ENCODE peak calls at places on chromosomes 12 and 14, in ten cellular contexts. One of them, this sample, is unnamed. For H3K4me1, the result is how much of the 10 kb centered on the place peaks cover.

GRCh38 chr12:12024958-12025682 is 45.6 kb upstream of the BCL2L14 start:
- DNase-seq in mesendoderm: no peak
- DNase-seq in CD4-positive, CD25-positive, alpha-beta regulatory T cell: no peak
- DNase-seq in right lobe of liver: no peak
- DNase-seq in naive thymus-derived CD4-positive, alpha-beta T cell: peak
- DNase-seq in esophagus muscularis mucosa: peak
- DNase-seq in tibial nerve: no peak
- DNase-seq in uterus: no peak
- DNase-seq in PC-3: no peak
- DNase-seq in left lung: no peak
- DNase-seq in this sample: peak

GRCh38 chr12:107134558-107134957 is 41.2 kb upstream of the CRY1 start:
- DNase-seq in naive thymus-derived CD4-positive, alpha-beta T cell: peak
- DNase-seq in CD4-positive, CD25-positive, alpha-beta regulatory T cell: peak
- DNase-seq in uterus: no peak
- DNase-seq in left lung: no peak
- DNase-seq in right lobe of liver: no peak
- DNase-seq in PC-3: peak
- DNase-seq in tibial nerve: no peak
- DNase-seq in mesendoderm: peak
- DNase-seq in esophagus muscularis mucosa: no peak
- DNase-seq in this sample: no peak

GRCh38 chr14:81625343-81625742 is 91.7 kb upstream of the SEL1L start:
- DNase-seq in esophagus muscularis mucosa: no peak
- DNase-seq in naive thymus-derived CD4-positive, alpha-beta T cell: peak
- DNase-seq in right lobe of liver: no peak
- DNase-seq in left lung: no peak
- DNase-seq in tibial nerve: no peak
- DNase-seq in CD4-positive, CD25-positive, alpha-beta regulatory T cell: no peak
- DNase-seq in PC-3: peak
- DNase-seq in mesendoderm: peak
- DNase-seq in uterus: no peak
- DNase-seq in this sample: no peak

GRCh38 chr12:122471324-122472226 is 29.2 kb downstream of the ZCCHC8 start:
- DNase-seq in PC-3: peak
- DNase-seq in tibial nerve: no peak
- DNase-seq in naive thymus-derived CD4-positive, alpha-beta T cell: peak
- DNase-seq in mesendoderm: peak
- DNase-seq in CD4-positive, CD25-positive, alpha-beta regulatory T cell: no peak
- DNase-seq in uterus: no peak
- DNase-seq in right lobe of liver: no peak
- DNase-seq in left lung: no peak
- DNase-seq in esophagus muscularis mucosa: no peak
- DNase-seq in this sample: no peak

GRCh38 chr14:76080009-76080408 is 71.7 kb upstream of the GPATCH2L start:
- DNase-seq in right lobe of liver: no peak
- DNase-seq in tibial nerve: no peak
- DNase-seq in left lung: no peak
- DNase-seq in PC-3: no peak
- DNase-seq in mesendoderm: no peak
- DNase-seq in CD4-positive, CD25-positive, alpha-beta regulatory T cell: no peak
- DNase-seq in esophagus muscularis mucosa: no peak
- DNase-seq in naive thymus-derived CD4-positive, alpha-beta T cell: no peak
- DNase-seq in uterus: no peak
- DNase-seq in this sample: no peak

GRCh38 chr14:41597647-41598046 is 9.0 kb upstream of the LRFN5 start:
- DNase-seq in naive thymus-derived CD4-positive, alpha-beta T cell: no peak
- DNase-seq in tibial nerve: no peak
- DNase-seq in right lobe of liver: no peak
- DNase-seq in CD4-positive, CD25-positive, alpha-beta regulatory T cell: no peak
- DNase-seq in mesendoderm: no peak
- DNase-seq in esophagus muscularis mucosa: no peak
- DNase-seq in uterus: no peak
- DNase-seq in PC-3: no peak
- DNase-seq in left lung: no peak
- DNase-seq in this sample: no peak

GRCh38 chr14:68789002-68789797 is 3.7 kb downstream of the ZFP36L1 start:
- DNase-seq in CD4-positive, CD25-positive, alpha-beta regulatory T cell: peak
- DNase-seq in naive thymus-derived CD4-positive, alpha-beta T cell: peak
- DNase-seq in uterus: peak
- DNase-seq in esophagus muscularis mucosa: no peak
- DNase-seq in tibial nerve: peak
- DNase-seq in PC-3: peak
- DNase-seq in right lobe of liver: peak
- DNase-seq in mesendoderm: peak
- DNase-seq in left lung: peak
- DNase-seq in this sample: peak

GRCh38 chr14:61813101-61813596 is 50.9 kb downstream of the SNAPC1 start:
- DNase-seq in mesendoderm: peak
- DNase-seq in right lobe of liver: no peak
- DNase-seq in uterus: no peak
- DNase-seq in naive thymus-derived CD4-positive, alpha-beta T cell: no peak
- DNase-seq in tibial nerve: no peak
- DNase-seq in esophagus muscularis mucosa: no peak
- DNase-seq in PC-3: no peak
- DNase-seq in left lung: no peak
- DNase-seq in CD4-positive, CD25-positive, alpha-beta regulatory T cell: no peak
- DNase-seq in this sample: no peak

GRCh38 chr12:77746108-77746507 is 84.6 kb upstream of the NAV3 start:
- DNase-seq in CD4-positive, CD25-positive, alpha-beta regulatory T cell: no peak
- DNase-seq in left lung: no peak
- DNase-seq in naive thymus-derived CD4-positive, alpha-beta T cell: no peak
- DNase-seq in uterus: no peak
- DNase-seq in mesendoderm: no peak
- DNase-seq in right lobe of liver: no peak
- DNase-seq in PC-3: no peak
- DNase-seq in tibial nerve: no peak
- DNase-seq in esophagus muscularis mucosa: no peak
- DNase-seq in this sample: no peak

GRCh38 chr12:76083761-76084276 is 666 bp downstream of the NAP1L1 start:
- DNase-seq in mesendoderm: peak
- DNase-seq in CD4-positive, CD25-positive, alpha-beta regulatory T cell: peak
- DNase-seq in naive thymus-derived CD4-positive, alpha-beta T cell: peak
- DNase-seq in PC-3: peak
- DNase-seq in left lung: peak
- DNase-seq in uterus: peak
- DNase-seq in esophagus muscularis mucosa: peak
- DNase-seq in tibial nerve: peak
- DNase-seq in right lobe of liver: peak
- DNase-seq in this sample: no peak

GRCh38 chr12:25052191-25053020 is 103.5 kb upstream of the BCAT1 start:
- DNase-seq in mesendoderm: peak
- DNase-seq in CD4-positive, CD25-positive, alpha-beta regulatory T cell: peak
- DNase-seq in left lung: peak
- DNase-seq in esophagus muscularis mucosa: no peak
- DNase-seq in tibial nerve: no peak
- DNase-seq in naive thymus-derived CD4-positive, alpha-beta T cell: peak
- DNase-seq in PC-3: no peak
- DNase-seq in uterus: no peak
- DNase-seq in right lobe of liver: no peak
- DNase-seq in this sample: no peak

DNA sequence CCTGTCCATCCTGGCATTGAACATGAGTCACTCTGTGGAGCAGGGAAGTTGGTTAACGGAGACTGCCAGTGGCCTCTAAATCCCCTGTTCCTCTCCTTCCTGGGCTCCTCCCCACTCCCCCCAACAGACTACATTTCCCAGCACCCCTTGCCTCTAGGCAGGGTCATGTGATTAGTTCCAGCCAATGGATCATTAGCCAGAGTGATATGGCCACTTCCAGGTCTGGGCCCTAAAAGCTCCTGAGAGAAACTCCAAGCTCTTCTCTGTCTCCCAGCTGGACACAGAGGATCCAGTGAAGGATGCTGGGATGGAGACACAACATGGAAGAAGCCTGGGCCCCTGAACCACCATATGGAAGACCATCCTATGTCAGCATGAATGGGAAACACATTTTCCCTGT is 54.4 kb upstream of the RFLNA start:
- DNase-seq in left lung: no peak
- DNase-seq in naive thymus-derived CD4-positive, alpha-beta T cell: no peak
- DNase-seq in PC-3: no peak
- DNase-seq in uterus: no peak
- DNase-seq in right lobe of liver: no peak
- DNase-seq in esophagus muscularis mucosa: no peak
- DNase-seq in CD4-positive, CD25-positive, alpha-beta regulatory T cell: no peak
- DNase-seq in tibial nerve: no peak
- DNase-seq in mesendoderm: peak
- DNase-seq in this sample: no peak
- H3K4me1 ChIP-seq in left lung: under half
- H3K4me1 ChIP-seq in naive thymus-derived CD4-positive, alpha-beta T cell: under half
- H3K4me1 ChIP-seq in PC-3: under half
- H3K4me1 ChIP-seq in uterus: under half
- H3K4me1 ChIP-seq in right lobe of liver: under half
- H3K4me1 ChIP-seq in esophagus muscularis mucosa: under half
- H3K4me1 ChIP-seq in CD4-positive, CD25-positive, alpha-beta regulatory T cell: under half
- H3K4me1 ChIP-seq in tibial nerve: under half
- H3K4me1 ChIP-seq in mesendoderm: under half
- H3K4me1 ChIP-seq in this sample: under half

GRCh38 chr12:106125351-106126085 is 13.2 kb downstream of the NUAK1 start:
- DNase-seq in PC-3: no peak
- DNase-seq in right lobe of liver: no peak
- DNase-seq in left lung: no peak
- DNase-seq in mesendoderm: no peak
- DNase-seq in uterus: no peak
- DNase-seq in tibial nerve: no peak
- DNase-seq in CD4-positive, CD25-positive, alpha-beta regulatory T cell: no peak
- DNase-seq in esophagus muscularis mucosa: no peak
- DNase-seq in naive thymus-derived CD4-positive, alpha-beta T cell: no peak
- DNase-seq in this sample: no peak

GRCh38 chr12:106123551-106123991 is 15.2 kb downstream of the NUAK1 start:
- DNase-seq in esophagus muscularis mucosa: no peak
- DNase-seq in left lung: no peak
- DNase-seq in mesendoderm: peak
- DNase-seq in PC-3: peak
- DNase-seq in right lobe of liver: no peak
- DNase-seq in naive thymus-derived CD4-positive, alpha-beta T cell: no peak
- DNase-seq in uterus: peak
- DNase-seq in tibial nerve: peak
- DNase-seq in CD4-positive, CD25-positive, alpha-beta regulatory T cell: no peak
- DNase-seq in this sample: no peak

GRCh38 chr12:106120578-106121105 is 18.1 kb downstream of the NUAK1 start:
- DNase-seq in CD4-positive, CD25-positive, alpha-beta regulatory T cell: no peak
- DNase-seq in right lobe of liver: peak
- DNase-seq in uterus: peak
- DNase-seq in naive thymus-derived CD4-positive, alpha-beta T cell: no peak
- DNase-seq in left lung: no peak
- DNase-seq in mesendoderm: no peak
- DNase-seq in tibial nerve: peak
- DNase-seq in esophagus muscularis mucosa: no peak
- DNase-seq in PC-3: no peak
- DNase-seq in this sample: no peak

GRCh38 chr12:106122004-106122403 is 16.8 kb downstream of the NUAK1 start:
- DNase-seq in uterus: no peak
- DNase-seq in esophagus muscularis mucosa: no peak
- DNase-seq in right lobe of liver: no peak
- DNase-seq in CD4-positive, CD25-positive, alpha-beta regulatory T cell: no peak
- DNase-seq in left lung: no peak
- DNase-seq in PC-3: no peak
- DNase-seq in naive thymus-derived CD4-positive, alpha-beta T cell: no peak
- DNase-seq in tibial nerve: no peak
- DNase-seq in mesendoderm: no peak
- DNase-seq in this sample: no peak

GRCh38 chr12:106123110-106123509 is 15.6 kb downstream of the NUAK1 start:
- DNase-seq in CD4-positive, CD25-positive, alpha-beta regulatory T cell: no peak
- DNase-seq in right lobe of liver: no peak
- DNase-seq in mesendoderm: no peak
- DNase-seq in left lung: no peak
- DNase-seq in naive thymus-derived CD4-positive, alpha-beta T cell: no peak
- DNase-seq in PC-3: no peak
- DNase-seq in esophagus muscularis mucosa: no peak
- DNase-seq in uterus: no peak
- DNase-seq in tibial nerve: no peak
- DNase-seq in this sample: no peak
- H3K4me1 ChIP-seq in CD4-positive, CD25-positive, alpha-beta regulatory T cell: under half
- H3K4me1 ChIP-seq in right lobe of liver: under half
- H3K4me1 ChIP-seq in mesendoderm: under half
- H3K4me1 ChIP-seq in left lung: under half
- H3K4me1 ChIP-seq in naive thymus-derived CD4-positive, alpha-beta T cell: under half
- H3K4me1 ChIP-seq in PC-3: under half
- H3K4me1 ChIP-seq in esophagus muscularis mucosa: under half
- H3K4me1 ChIP-seq in uterus: under half
- H3K4me1 ChIP-seq in tibial nerve: half or more
- H3K4me1 ChIP-seq in this sample: under half

DNA sequence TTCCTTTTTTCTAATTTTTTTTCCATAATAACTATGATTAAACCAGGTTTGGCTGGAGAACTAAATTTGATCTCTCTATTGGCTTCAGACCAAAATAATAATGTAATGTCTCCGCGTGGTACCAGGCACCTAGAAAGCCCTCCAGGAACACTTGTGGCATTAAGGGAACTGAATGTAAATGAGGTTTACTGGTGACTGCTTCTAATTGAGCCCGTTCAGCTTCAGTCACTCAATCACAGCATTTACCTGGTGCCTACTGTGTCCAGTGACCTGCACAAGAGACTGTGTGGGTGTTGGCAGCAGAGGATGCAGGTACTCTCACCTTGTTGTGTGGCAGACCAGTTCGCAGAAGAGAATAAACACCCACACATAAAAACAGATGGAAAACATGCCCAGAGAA is 302.5 kb downstream of the DPF3 start:
- DNase-seq in uterus: no peak
- DNase-seq in mesendoderm: no peak
- DNase-seq in PC-3: no peak
- DNase-seq in CD4-positive, CD25-positive, alpha-beta regulatory T cell: no peak
- DNase-seq in left lung: no peak
- DNase-seq in tibial nerve: no peak
- DNase-seq in esophagus muscularis mucosa: no peak
- DNase-seq in right lobe of liver: no peak
- DNase-seq in naive thymus-derived CD4-positive, alpha-beta T cell: no peak
- DNase-seq in this sample: no peak
- H3K4me1 ChIP-seq in uterus: under half
- H3K4me1 ChIP-seq in mesendoderm: under half
- H3K4me1 ChIP-seq in PC-3: under half
- H3K4me1 ChIP-seq in CD4-positive, CD25-positive, alpha-beta regulatory T cell: under half
- H3K4me1 ChIP-seq in left lung: under half
- H3K4me1 ChIP-seq in tibial nerve: under half
- H3K4me1 ChIP-seq in esophagus muscularis mucosa: under half
- H3K4me1 ChIP-seq in right lobe of liver: under half
- H3K4me1 ChIP-seq in naive thymus-derived CD4-positive, alpha-beta T cell: under half
- H3K4me1 ChIP-seq in this sample: under half

DNA sequence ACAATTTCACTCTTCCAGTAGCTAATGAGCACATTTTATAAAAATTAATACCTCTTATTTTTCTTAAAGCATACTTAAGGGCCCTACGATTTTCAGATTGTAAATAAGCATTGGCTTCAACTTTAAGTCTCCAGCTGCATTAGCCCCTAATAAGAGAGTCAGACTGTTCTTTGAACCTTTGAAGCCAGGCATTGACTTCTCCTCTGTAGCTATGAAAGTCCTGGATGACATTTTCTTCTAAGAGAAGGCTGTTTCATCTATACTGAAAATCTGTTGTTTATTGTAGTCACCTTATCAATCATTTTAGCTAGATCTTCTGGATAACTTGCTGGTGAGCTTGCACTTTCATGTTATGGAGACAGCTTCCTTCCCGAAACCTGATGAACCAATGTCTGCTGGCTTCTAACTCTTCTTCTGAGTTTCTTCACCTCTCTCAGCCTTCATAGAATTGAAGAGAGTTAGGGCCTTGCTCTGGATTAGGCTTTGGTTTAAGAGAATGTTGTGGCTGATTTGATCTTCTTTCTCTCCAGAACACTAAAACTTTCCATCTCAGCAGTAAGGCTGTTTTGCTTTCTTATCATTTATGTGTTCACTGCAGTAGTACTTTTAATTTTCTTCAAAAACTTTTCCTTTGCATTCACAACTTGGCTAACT is 377.1 kb upstream of the RGS6 start:
- DNase-seq in CD4-positive, CD25-positive, alpha-beta regulatory T cell: no peak
- DNase-seq in PC-3: no peak
- DNase-seq in tibial nerve: no peak
- DNase-seq in mesendoderm: no peak
- DNase-seq in esophagus muscularis mucosa: no peak
- DNase-seq in uterus: no peak
- DNase-seq in right lobe of liver: no peak
- DNase-seq in naive thymus-derived CD4-positive, alpha-beta T cell: no peak
- DNase-seq in left lung: no peak
- DNase-seq in this sample: no peak
- H3K4me1 ChIP-seq in CD4-positive, CD25-positive, alpha-beta regulatory T cell: under half
- H3K4me1 ChIP-seq in PC-3: under half
- H3K4me1 ChIP-seq in tibial nerve: under half
- H3K4me1 ChIP-seq in mesendoderm: under half
- H3K4me1 ChIP-seq in esophagus muscularis mucosa: under half
- H3K4me1 ChIP-seq in uterus: under half
- H3K4me1 ChIP-seq in right lobe of liver: under half
- H3K4me1 ChIP-seq in naive thymus-derived CD4-positive, alpha-beta T cell: under half
- H3K4me1 ChIP-seq in left lung: under half
- H3K4me1 ChIP-seq in this sample: under half